ENCODE peak calls at places on chromosomes 7 and 10, in four cellular contexts. One of them, this sample, is unnamed.

GRCh38 chr7:122303971-122304603 is 463 bp downstream of the FEZF1 start:
- DNase-seq in CD4-positive, alpha-beta T cell: no peak
- DNase-seq in endothelial cell: peak
- DNase-seq in endodermal cell: peak
- DNase-seq in this sample: no peak

GRCh38 chr7:33399528-33400213 is 270.3 kb downstream of the BBS9 start:
- DNase-seq in endothelial cell: no peak
- DNase-seq in CD4-positive, alpha-beta T cell: no peak
- DNase-seq in endodermal cell: no peak
- DNase-seq in this sample: no peak

GRCh38 chr10:78650122-78650521 is 418.6 kb upstream of the ZMIZ1 start:
- DNase-seq in endothelial cell: no peak
- DNase-seq in endodermal cell: no peak
- DNase-seq in CD4-positive, alpha-beta T cell: no peak
- DNase-seq in this sample: no peak

GRCh38 chr10:119139464-119140067 is 25.9 kb downstream of the SFXN4 start:
- DNase-seq in endodermal cell: peak
- DNase-seq in endothelial cell: peak
- DNase-seq in CD4-positive, alpha-beta T cell: peak
- DNase-seq in this sample: peak

GRCh38 chr10:119595134-119595714 is 1.5 kb downstream of the TIAL1 start:
- DNase-seq in endodermal cell: no peak
- DNase-seq in endothelial cell: no peak
- DNase-seq in CD4-positive, alpha-beta T cell: no peak
- DNase-seq in this sample: no peak

GRCh38 chr7:128453836-128454804 is 1.6 kb upstream of the HILPDA start:
- DNase-seq in CD4-positive, alpha-beta T cell: no peak
- DNase-seq in endodermal cell: peak
- DNase-seq in endothelial cell: peak
- DNase-seq in this sample: no peak

GRCh38 chr10:60735244-60735643 is 43.0 kb upstream of the CDK1 start:
- DNase-seq in endothelial cell: no peak
- DNase-seq in endodermal cell: peak
- DNase-seq in CD4-positive, alpha-beta T cell: no peak
- DNase-seq in this sample: no peak

GRCh38 chr10:30043476-30044270 is 15.7 kb downstream of the JCAD start:
- DNase-seq in CD4-positive, alpha-beta T cell: no peak
- DNase-seq in endothelial cell: peak
- DNase-seq in endodermal cell: no peak
- DNase-seq in this sample: no peak

GRCh38 chr10:7610651-7611389 is 55.9 kb downstream of the ITIH5 start:
- DNase-seq in endodermal cell: no peak
- DNase-seq in endothelial cell: no peak
- DNase-seq in CD4-positive, alpha-beta T cell: no peak
- DNase-seq in this sample: no peak

GRCh38 chr10:119177708-119178370 is 773 bp downstream of the PRDX3 start:
- DNase-seq in endodermal cell: no peak
- DNase-seq in CD4-positive, alpha-beta T cell: no peak
- DNase-seq in endothelial cell: no peak
- DNase-seq in this sample: no peak

GRCh38 chr7:66460921-66461361 is 167.7 kb upstream of the KCTD7 start:
- DNase-seq in CD4-positive, alpha-beta T cell: no peak
- DNase-seq in endodermal cell: no peak
- DNase-seq in endothelial cell: no peak
- DNase-seq in this sample: no peak

GRCh38 chr10:11643039-11643438 is 31.6 kb upstream of the USP6NL start:
- DNase-seq in endothelial cell: no peak
- DNase-seq in CD4-positive, alpha-beta T cell: no peak
- DNase-seq in endodermal cell: no peak
- DNase-seq in this sample: no peak

GRCh38 chr10:11242443-11243386 is 225.0 kb downstream of the CELF2 start:
- DNase-seq in endodermal cell: no peak
- DNase-seq in CD4-positive, alpha-beta T cell: no peak
- DNase-seq in endothelial cell: no peak
- DNase-seq in this sample: no peak

GRCh38 chr7:96665689-96666088 is 44.0 kb downstream of the SEM1 start:
- DNase-seq in endothelial cell: no peak
- DNase-seq in CD4-positive, alpha-beta T cell: no peak
- DNase-seq in endodermal cell: no peak
- DNase-seq in this sample: no peak

GRCh38 chr10:12492016-12492415 is 142.7 kb downstream of the CAMK1D start:
- DNase-seq in endodermal cell: no peak
- DNase-seq in CD4-positive, alpha-beta T cell: no peak
- DNase-seq in endothelial cell: no peak
- DNase-seq in this sample: no peak

GRCh38 chr7:27164381-27165088 is 802 bp downstream of the HOXA9 start:
- DNase-seq in CD4-positive, alpha-beta T cell: no peak
- DNase-seq in endothelial cell: peak
- DNase-seq in endodermal cell: peak
- DNase-seq in this sample: no peak

GRCh38 chr7:45162943-45163691 is 5.5 kb downstream of the RAMP3 start:
- DNase-seq in endodermal cell: peak
- DNase-seq in CD4-positive, alpha-beta T cell: no peak
- DNase-seq in endothelial cell: no peak
- DNase-seq in this sample: no peak

GRCh38 chr7:29770371-29770770 is 35.9 kb upstream of the WIPF3 start:
- DNase-seq in CD4-positive, alpha-beta T cell: no peak
- DNase-seq in endodermal cell: no peak
- DNase-seq in endothelial cell: no peak
- DNase-seq in this sample: no peak

GRCh38 chr10:89478085-89478738 is 57.2 kb downstream of the SLC16A12 start:
- DNase-seq in CD4-positive, alpha-beta T cell: no peak
- DNase-seq in endothelial cell: no peak
- DNase-seq in endodermal cell: peak
- DNase-seq in this sample: no peak

This sample was measured in activated T-helper 1 cell treated with Interleukin-2 at 50 U/mL for 16 hours.